ENCODE peak calls at places on chromosomes 2 and 18, in ten cellular contexts. V is adrenal gland, U is MCF 10A, W is body of pancreas, G is tibial artery, K is BJ, Y is cardiac muscle cell, X is dorsolateral prefrontal cortex, O is Calu3, T is lower lobe of right lung. J is an unnamed sample.

GRCh38 chr2:47402555-47402804 is 476 bp upstream of the MSH2 start:
- DNase-seq in G (no peak), X (no peak), V (no peak), T (no peak), K (peak), W (no peak), U (no peak), Y (peak), O (no peak), J (no peak)

GRCh38 chr18:70234667-70235459 is 29.4 kb upstream of the RTTN start:
- DNase-seq in W (no peak), X (no peak), U (peak), V (no peak), G (no peak), K (peak), T (no peak), O (peak), Y (peak), J (no peak)

GRCh38 chr18:33356735-33357134 is 83.8 kb downstream of the CCDC178 start:
- DNase-seq in T (no peak), G (no peak), X (no peak), W (no peak), K (no peak), U (no peak), Y (no peak), V (no peak), O (no peak), J (no peak)

GRCh38 chr2:41853427-41854191 is 194.2 kb upstream of the PKDCC start:
- DNase-seq in T (no peak), G (no peak), U (peak), O (peak), V (peak), W (peak), Y (peak), X (peak), K (no peak), J (no peak)

GRCh38 chr2:4891394-4891793 is 800.8 kb upstream of the SOX11 start:
- DNase-seq in W (no peak), V (no peak), X (no peak), Y (no peak), O (no peak), G (no peak), T (no peak), K (no peak), U (no peak), J (no peak)

GRCh38 chr2:31813016-31813415 is 197.8 kb downstream of the MEMO1 start:
- DNase-seq in Y (no peak), V (no peak), W (no peak), K (no peak), X (no peak), O (no peak), U (no peak), T (no peak), G (no peak), J (no peak)

GRCh38 chr2:38267270-38267925 is 109.7 kb downstream of the ATL2 start:
- DNase-seq in T (no peak), V (no peak), O (no peak), K (no peak), G (no peak), U (no peak), X (no peak), W (no peak), Y (no peak), J (no peak)

GRCh38 chr2:212686285-212686895 is 147.8 kb upstream of the ERBB4 start:
- DNase-seq in X (peak), T (peak), V (peak), U (peak), G (no peak), K (no peak), Y (peak), W (peak), O (peak), J (no peak)

GRCh38 chr18:79305976-79306375 is 89.8 kb upstream of the NFATC1 start:
- DNase-seq in T (no peak), K (no peak), X (no peak), V (no peak), G (no peak), O (no peak), Y (no peak), W (no peak), U (no peak), J (no peak)

GRCh38 chr2:103459302-103459701 is 697.5 kb downstream of the TMEM182 start:
- DNase-seq in W (no peak), Y (no peak), G (no peak), K (no peak), O (no peak), U (no peak), T (no peak), X (no peak), V (no peak), J (no peak)

GRCh38 chr2:116319935-116320334 is 1494.6 kb upstream of the DDX18 start:
- DNase-seq in Y (no peak), X (no peak), U (no peak), V (no peak), T (no peak), G (no peak), K (no peak), O (no peak), W (no peak), J (no peak)

GRCh38 chr2:33069894-33070651 is 123.3 kb downstream of the LTBP1 start:
- DNase-seq in T (no peak), X (no peak), V (peak), O (peak), Y (peak), W (peak), K (peak), U (peak), G (peak), J (no peak)

GRCh38 chr18:79580481-79581171 is 99.0 kb upstream of the CTDP1 start:
- DNase-seq in V (no peak), O (no peak), Y (no peak), X (no peak), G (peak), K (no peak), W (peak), U (no peak), T (peak), J (no peak)

GRCh38 chr2:163641986-163642385 is 93.8 kb downstream of the FIGN start:
- DNase-seq in V (no peak), K (no peak), O (no peak), U (no peak), Y (no peak), G (no peak), T (no peak), W (no peak), X (no peak), J (no peak)

GRCh38 chr2:216316743-216317142 is 55.5 kb downstream of the MARCHF4 start:
- DNase-seq in U (peak), G (no peak), T (no peak), O (no peak), W (no peak), Y (no peak), V (no peak), X (no peak), K (no peak), J (no peak)

GRCh38 chr18:69240275-69240674 is 160.4 kb upstream of the DOK6 start:
- DNase-seq in W (no peak), K (no peak), G (no peak), U (no peak), X (no peak), O (no peak), V (no peak), Y (no peak), T (no peak), J (no peak)

GRCh38 chr2:202681688-202682205 is 47.0 kb downstream of the FAM117B start:
- DNase-seq in K (no peak), T (no peak), O (no peak), G (no peak), V (no peak), W (no peak), X (no peak), Y (no peak), U (no peak), J (no peak)

GRCh38 chr2:17643031-17643615 is 102.6 kb downstream of the VSNL1 start:
- DNase-seq in X (no peak), W (no peak), G (peak), K (peak), U (peak), V (peak), O (peak), T (no peak), Y (peak), J (no peak)

GRCh38 chr2:9112079-9112721 is 94.4 kb upstream of the ASAP2 start:
- DNase-seq in X (no peak), Y (peak), W (no peak), K (peak), T (no peak), G (peak), U (peak), O (peak), V (peak), J (no peak)

GRCh38 chr2:239003933-239004636 is 156.2 kb downstream of the TWIST2 start:
- DNase-seq in O (no peak), V (no peak), K (no peak), X (no peak), T (no peak), Y (no peak), G (peak), U (no peak), W (no peak), J (no peak)

GRCh38 chr2:239005586-239005985 is 157.7 kb downstream of the TWIST2 start:
- DNase-seq in Y (no peak), X (no peak), V (no peak), O (no peak), T (no peak), G (peak), K (no peak), U (no peak), W (no peak), J (no peak)

GRCh38 chr2:239002591-239002959 is 154.7 kb downstream of the TWIST2 start:
- DNase-seq in W (no peak), T (no peak), K (no peak), O (no peak), G (no peak), X (no peak), V (no peak), U (no peak), Y (no peak), J (no peak)

GRCh38 chr2:239001794-239002193 is 153.9 kb downstream of the TWIST2 start:
- DNase-seq in G (peak), W (no peak), K (no peak), V (no peak), X (no peak), O (no peak), Y (no peak), T (no peak), U (no peak), J (no peak)

GRCh38 chr2:239002960-239003932 is 155.4 kb downstream of the TWIST2 start:
- DNase-seq in V (no peak), Y (peak), U (peak), G (peak), T (no peak), W (no peak), K (peak), O (no peak), X (no peak), J (peak)
- TF ChIP-seq CTCF in V (no peak), Y (peak), U (peak), G (no peak), T (no peak), W (no peak), K (peak), O (no peak), X (no peak), J (no peak)

DNA sequence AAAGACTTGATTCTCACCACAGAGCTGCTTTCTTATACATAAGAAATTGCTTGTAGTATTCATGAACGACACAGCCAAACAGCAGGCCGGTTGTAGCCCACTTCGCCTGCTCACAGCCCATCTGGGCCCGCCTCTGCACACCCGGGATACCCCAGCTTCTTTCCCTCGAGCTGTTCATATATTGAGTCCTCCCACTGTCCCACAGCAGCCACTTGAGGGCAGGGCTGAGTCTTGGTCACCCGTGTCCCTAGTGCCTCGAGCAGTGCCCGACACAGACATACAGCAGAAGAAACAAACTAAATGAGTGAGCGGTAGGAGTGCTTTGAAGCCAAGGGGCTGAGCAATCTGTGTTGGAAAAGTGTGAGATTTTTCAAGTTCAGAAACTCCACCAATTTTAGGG is 251.4 kb downstream of the KLHL29 start:
- DNase-seq in U (no peak), Y (peak), O (no peak), X (no peak), T (no peak), V (peak), K (no peak), W (no peak), G (peak), J (no peak)
- TF ChIP-seq CTCF in U (no peak), Y (peak), O (no peak), X (no peak), T (no peak), V (peak), K (peak), W (no peak), G (no peak), J (no peak)

GRCh38 chr2:56192664-56193305 is 9.0 kb downstream of the CCDC85A start:
- DNase-seq in U (no peak), K (no peak), G (no peak), W (no peak), O (no peak), V (no peak), Y (no peak), X (no peak), T (no peak), J (no peak)

GRCh38 chr2:56195563-56195962 is 11.8 kb downstream of the CCDC85A start:
- DNase-seq in O (no peak), X (no peak), T (no peak), K (no peak), Y (no peak), W (no peak), U (no peak), G (no peak), V (no peak), J (no peak)

GRCh38 chr2:56191617-56192016 is 7.8 kb downstream of the CCDC85A start:
- DNase-seq in U (peak), X (peak), K (no peak), V (no peak), T (no peak), Y (peak), G (no peak), O (peak), W (no peak), J (no peak)
- TF ChIP-seq CTCF in U (peak), X (peak), K (peak), V (peak), T (peak), Y (peak), G (no peak), O (peak), W (peak), J (peak)

GRCh38 chr2:136765736-136766323 is 485 bp downstream of the THSD7B start:
- DNase-seq in O (no peak), G (no peak), X (no peak), U (no peak), Y (no peak), W (no peak), K (no peak), T (no peak), V (no peak), J (no peak)

GRCh38 chr2:136767030-136767429 is 1.7 kb downstream of the THSD7B start:
- DNase-seq in K (no peak), W (no peak), U (no peak), G (no peak), T (no peak), O (no peak), V (no peak), Y (no peak), X (no peak), J (no peak)

GRCh38 chr2:136765256-136765735 is at the start of gene THSD7B:
- DNase-seq in V (no peak), U (no peak), W (no peak), G (no peak), O (no peak), X (no peak), K (no peak), T (no peak), Y (no peak), J (no peak)

GRCh38 chr2:136764397-136765255 is 719 bp upstream of the THSD7B start:
- DNase-seq in G (no peak), W (peak), T (no peak), O (no peak), X (no peak), U (no peak), V (no peak), Y (no peak), K (no peak), J (no peak)

DNA sequence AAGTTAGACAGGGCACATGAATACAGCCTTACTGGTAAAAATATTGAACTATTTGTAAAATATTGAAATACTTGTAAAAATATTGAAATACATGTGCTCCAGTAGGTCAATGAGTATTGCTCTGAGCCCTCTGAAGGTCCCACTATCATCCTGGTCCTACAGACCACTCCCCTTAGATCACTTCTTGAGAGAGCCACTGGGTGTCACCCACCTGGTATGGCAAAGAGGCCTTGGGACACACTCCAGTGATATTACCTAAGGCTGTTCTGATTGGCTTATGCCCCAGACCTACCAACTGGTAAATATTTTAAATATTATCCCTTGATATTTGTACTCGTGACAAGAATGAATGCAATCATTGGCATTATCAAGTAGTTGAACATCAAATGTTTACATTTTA is 5.0 kb downstream of the THSD7B start:
- DNase-seq in K (no peak), G (no peak), X (no peak), W (no peak), T (no peak), U (no peak), Y (no peak), O (no peak), V (no peak), J (no peak)
- TF ChIP-seq CTCF in K (no peak), G (no peak), X (no peak), W (no peak), T (no peak), U (no peak), Y (no peak), O (no peak), V (no peak), J (no peak)

DNA sequence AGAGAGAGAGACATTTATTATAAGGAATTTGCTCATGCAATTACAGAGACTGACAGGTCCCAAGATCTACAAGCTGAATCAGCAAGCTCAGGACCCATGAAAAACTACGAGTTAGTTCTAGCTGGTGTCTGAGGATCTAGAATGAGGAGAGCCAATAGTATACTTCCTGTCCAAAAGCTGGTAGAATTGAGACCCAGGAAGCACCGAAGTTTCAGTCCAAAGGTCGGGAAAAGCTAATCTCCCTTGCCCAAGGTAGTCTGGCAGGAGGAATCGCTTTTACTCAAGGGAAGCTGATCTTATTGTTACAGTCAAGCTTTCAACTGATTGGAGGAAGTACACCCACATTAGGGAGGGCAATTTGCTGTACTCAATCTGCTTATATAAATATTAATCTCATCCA is 389.6 kb downstream of the ADCYAP1 start:
- DNase-seq in V (no peak), U (no peak), Y (no peak), W (peak), X (no peak), O (no peak), G (no peak), K (no peak), T (no peak), J (no peak)
- TF ChIP-seq CTCF in V (no peak), U (no peak), Y (no peak), W (no peak), X (no peak), O (no peak), G (no peak), K (no peak), T (no peak), J (no peak)

GRCh38 chr18:42480521-42480920 is 525.5 kb downstream of the PIK3C3 start:
- DNase-seq in O (no peak), V (no peak), G (no peak), U (no peak), K (no peak), X (no peak), Y (no peak), T (no peak), W (no peak), J (no peak)

GRCh38 chr18:42486296-42486695 is 531.3 kb downstream of the PIK3C3 start:
- DNase-seq in V (no peak), O (no peak), K (no peak), U (no peak), Y (no peak), W (no peak), T (no peak), X (no peak), G (no peak), J (no peak)

GRCh38 chr18:42484648-42485047 is 529.6 kb downstream of the PIK3C3 start:
- DNase-seq in T (no peak), X (no peak), V (no peak), G (no peak), Y (no peak), K (no peak), O (no peak), U (no peak), W (no peak), J (no peak)
- TF ChIP-seq CTCF in T (no peak), X (no peak), V (no peak), G (no peak), Y (no peak), K (no peak), O (no peak), U (no peak), W (no peak), J (no peak)